ENCODE peak calls at places on chromosome 13, in four cellular contexts. U, O, F and K are unnamed samples.

GRCh38 chr13:23411706-23412105 is 21.8 kb downstream of the SACS start:
- DNase-seq in U (no peak), O (no peak), F (no peak), K (no peak)

GRCh38 chr13:71626396-71626795 is 240.6 kb downstream of the DACH1 start:
- DNase-seq in U (no peak), O (no peak), F (no peak), K (no peak)

GRCh38 chr13:30340367-30341184 is 33.2 kb upstream of the KATNAL1 start:
- DNase-seq in U (peak), O (no peak), F (no peak), K (no peak)

GRCh38 chr13:42816538-42816937 is 35.2 kb downstream of the FAM216B start:
- DNase-seq in U (no peak), O (no peak), F (no peak), K (no peak)

GRCh38 chr13:79212064-79212619 is 193.9 kb downstream of the RBM26 start:
- DNase-seq in U (no peak), O (no peak), F (no peak), K (no peak)

GRCh38 chr13:29474991-29475390 is 120.5 kb downstream of the SLC7A1 start:
- DNase-seq in U (no peak), O (no peak), F (no peak), K (no peak)

GRCh38 chr13:79522583-79522982 is 41.6 kb downstream of the NDFIP2 start:
- DNase-seq in U (no peak), O (no peak), F (peak), K (no peak)

GRCh38 chr13:103140001-103140671 is 73.9 kb upstream of the SLC10A2 start:
- DNase-seq in U (no peak), O (no peak), F (no peak), K (no peak)

GRCh38 chr13:39051157-39051556 is 12.9 kb downstream of the NHLRC3 start:
- DNase-seq in U (no peak), O (no peak), F (no peak), K (no peak)

GRCh38 chr13:52780092-52780491 is 40.5 kb upstream of the CNMD start:
- DNase-seq in U (no peak), O (no peak), F (no peak), K (no peak)

GRCh38 chr13:26605845-26606244 is 48.4 kb downstream of the WASF3 start:
- DNase-seq in U (no peak), O (no peak), F (no peak), K (no peak)

GRCh38 chr13:112032186-112032835 is 34.6 kb upstream of the SOX1 start:
- DNase-seq in U (no peak), O (no peak), F (no peak), K (peak)